ENCODE peak calls at places on chromosomes 12 and 14, in six cellular contexts. One of them, this sample, is unnamed.

GRCh38 chr12:100926669-100927248 is 132.2 kb downstream of the ANO4 start:
- DNase-seq in HFFc6: peak; percentile 28
- DNase-seq in activated CD4-positive, alpha-beta T cell treated with anti-CD3 and anti-CD28 coated beads for 48 hours: no peak
- DNase-seq in AG09309: no peak
- DNase-seq in fibroblast of gingiva: no peak
- DNase-seq in K562: no peak
- DNase-seq in this sample: no peak

GRCh38 chr14:103220134-103220981 is 97.1 kb downstream of the TNFAIP2 start:
- DNase-seq in HFFc6: no peak
- DNase-seq in K562: no peak
- DNase-seq in activated CD4-positive, alpha-beta T cell treated with anti-CD3 and anti-CD28 coated beads for 48 hours: no peak
- DNase-seq in fibroblast of gingiva: no peak
- DNase-seq in AG09309: no peak
- DNase-seq in this sample: no peak

GRCh38 chr12:18439541-18439940 is 178.2 kb downstream of the PIK3C2G start:
- DNase-seq in K562: no peak
- DNase-seq in activated CD4-positive, alpha-beta T cell treated with anti-CD3 and anti-CD28 coated beads for 48 hours: no peak
- DNase-seq in fibroblast of gingiva: no peak
- DNase-seq in HFFc6: no peak
- DNase-seq in AG09309: no peak
- DNase-seq in this sample: no peak

GRCh38 chr14:100738704-100739131 is 12.0 kb downstream of the DLK1 start:
- DNase-seq in HFFc6: no peak
- DNase-seq in fibroblast of gingiva: no peak
- DNase-seq in activated CD4-positive, alpha-beta T cell treated with anti-CD3 and anti-CD28 coated beads for 48 hours: no peak
- DNase-seq in AG09309: no peak
- DNase-seq in K562: no peak
- DNase-seq in this sample: no peak

GRCh38 chr12:51834411-51834810 is 14.1 kb downstream of the FIGNL2 start:
- DNase-seq in HFFc6: no peak
- DNase-seq in K562: no peak
- DNase-seq in activated CD4-positive, alpha-beta T cell treated with anti-CD3 and anti-CD28 coated beads for 48 hours: no peak
- DNase-seq in fibroblast of gingiva: no peak
- DNase-seq in AG09309: no peak
- DNase-seq in this sample: no peak

GRCh38 chr12:46919666-46920065 is 93.9 kb upstream of the SLC38A4 start:
- DNase-seq in HFFc6: no peak
- DNase-seq in K562: no peak
- DNase-seq in activated CD4-positive, alpha-beta T cell treated with anti-CD3 and anti-CD28 coated beads for 48 hours: no peak
- DNase-seq in AG09309: no peak
- DNase-seq in fibroblast of gingiva: no peak
- DNase-seq in this sample: no peak

GRCh38 chr14:35215110-35215872 is 76.9 kb upstream of the PSMA6 start:
- DNase-seq in activated CD4-positive, alpha-beta T cell treated with anti-CD3 and anti-CD28 coated beads for 48 hours: no peak
- DNase-seq in fibroblast of gingiva: peak; percentile 69
- DNase-seq in HFFc6: peak; percentile 65
- DNase-seq in K562: no peak
- DNase-seq in AG09309: peak; percentile 53
- DNase-seq in this sample: no peak

GRCh38 chr14:24818054-24818822 is 184.2 kb upstream of the GZMB start:
- DNase-seq in HFFc6: peak; percentile 29
- DNase-seq in fibroblast of gingiva: no peak
- DNase-seq in activated CD4-positive, alpha-beta T cell treated with anti-CD3 and anti-CD28 coated beads for 48 hours: no peak
- DNase-seq in K562: no peak
- DNase-seq in AG09309: no peak
- DNase-seq in this sample: no peak

GRCh38 chr12:116278667-116279066 is 1.2 kb upstream of the MED13L start:
- DNase-seq in AG09309: no peak
- DNase-seq in activated CD4-positive, alpha-beta T cell treated with anti-CD3 and anti-CD28 coated beads for 48 hours: no peak
- DNase-seq in HFFc6: no peak
- DNase-seq in K562: no peak
- DNase-seq in fibroblast of gingiva: no peak
- DNase-seq in this sample: no peak

GRCh38 chr12:115937345-115937744 is 340.1 kb downstream of the MED13L start:
- DNase-seq in activated CD4-positive, alpha-beta T cell treated with anti-CD3 and anti-CD28 coated beads for 48 hours: no peak
- DNase-seq in K562: no peak
- DNase-seq in fibroblast of gingiva: no peak
- DNase-seq in HFFc6: no peak
- DNase-seq in AG09309: no peak
- DNase-seq in this sample: no peak

This sample was measured in activated CD4-positive, alpha-beta memory T cell treated with anti-CD3 and anti-CD28 coated beads for 36 hours.